ENCODE peak calls at places on chromosomes 11 and 22, in four cellular contexts. X is lower leg skin, Q is putamen, Y is H9. C is an unnamed sample.

GRCh38 chr11:76680517-76681425 is 10.2 kb upstream of the LRRC32 start:
- DNase-seq in X (no peak), Q (peak), Y (peak), C (peak)

GRCh38 chr11:68780829-68781228 is 29.5 kb upstream of the TESMIN start:
- DNase-seq in X (no peak), Y (peak), Q (no peak), C (peak)

GRCh38 chr11:73520358-73521061 is 77.4 kb downstream of the FAM168A start:
- DNase-seq in X (no peak), Y (no peak), Q (peak), C (no peak)

GRCh38 chr11:17343907-17344306 is 7.7 kb upstream of the NCR3LG1 start:
- DNase-seq in X (no peak), Q (no peak), Y (no peak), C (peak)

GRCh38 chr11:65555693-65556231 is 2.4 kb downstream of the LTBP3 start:
- DNase-seq in Q (no peak), Y (no peak), X (peak), C (no peak)

GRCh38 chr11:11382858-11383532 is 29.9 kb upstream of the CSNK2A3 start:
- DNase-seq in X (peak), Y (no peak), Q (no peak), C (no peak)

GRCh38 chr11:122032317-122032716 is 83.7 kb downstream of the BLID start:
- DNase-seq in Q (no peak), Y (no peak), X (no peak), C (no peak)

GRCh38 chr22:39012525-39013516 is 1.2 kb upstream of the APOBEC3C start:
- DNase-seq in Y (no peak), X (no peak), Q (no peak), C (no peak)

GRCh38 chr11:20022363-20023081 is 137.8 kb downstream of the DBX1 start:
- DNase-seq in Y (peak), X (no peak), Q (no peak), C (peak)

GRCh38 chr11:125671561-125671960 is 9.1 kb downstream of the ACRV1 start:
- DNase-seq in X (no peak), Q (no peak), Y (no peak), C (no peak)